ENCODE peak calls at places on chromosomes 2 and 18, in six cellular contexts. H is T1000; E is right cardiac atrium; P is activated CD8-positive, alpha-beta memory T cell treated with anti-CD3 and anti-CD28 coated beads, Interleukin-2, amount 50 U/mL, for 4 hours; V is kidney tubule cell; D is progenitor cell of endocrine pancreas. I is an unnamed sample.

GRCh38 chr2:25251032-25251460 is 82.7 kb upstream of the POMC start:
- DNase-seq in V (no peak), H (no peak), E (peak), D (no peak), P (peak), I (no peak)

GRCh38 chr2:239533917-239534316 is 133.1 kb upstream of the HDAC4 start:
- DNase-seq in E (peak), V (no peak), D (no peak), P (no peak), H (no peak), I (peak)

GRCh38 chr2:23385748-23386421 is 906 bp downstream of the KLHL29 start:
- DNase-seq in E (peak), H (peak), D (peak), P (no peak), V (peak), I (no peak)

GRCh38 chr18:63890950-63891304 is 3.4 kb downstream of the SERPINB2 start:
- DNase-seq in P (no peak), V (no peak), E (no peak), H (no peak), D (no peak), I (no peak)

GRCh38 chr2:51734115-51734514 is 702.2 kb upstream of the NRXN1 start:
- DNase-seq in P (no peak), H (no peak), V (no peak), E (no peak), D (no peak), I (no peak)

GRCh38 chr18:69900941-69901340 is 46.7 kb downstream of the CD226 start:
- DNase-seq in V (no peak), D (no peak), E (no peak), H (no peak), P (no peak), I (no peak)

GRCh38 chr2:199216253-199216652 is 241.5 kb downstream of the SATB2 start:
- DNase-seq in V (no peak), H (no peak), E (no peak), D (no peak), P (no peak), I (no peak)

GRCh38 chr2:14826518-14826917 is 194.0 kb downstream of the LRATD1 start:
- DNase-seq in H (no peak), P (no peak), D (no peak), V (peak), E (no peak), I (no peak)

GRCh38 chr2:113754160-113754559 is 2.3 kb downstream of the SLC35F5 start:
- DNase-seq in V (no peak), D (no peak), H (no peak), E (no peak), P (no peak), I (no peak)

GRCh38 chr2:236083934-236084333 is 84.3 kb downstream of the GBX2 start:
- DNase-seq in D (no peak), V (no peak), P (no peak), E (no peak), H (no peak), I (no peak)

GRCh38 chr2:52572469-52572894 is 1195.1 kb upstream of the CHAC2 start:
- DNase-seq in P (no peak), D (no peak), H (no peak), E (peak), V (no peak), I (no peak)

GRCh38 chr2:100537918-100538317 is 24.9 kb upstream of the PDCL3 start:
- DNase-seq in E (no peak), V (no peak), D (no peak), P (no peak), H (no peak), I (no peak)

GRCh38 chr18:48826271-48826670 is 124.5 kb downstream of the SMAD7 start:
- DNase-seq in V (no peak), P (peak), E (no peak), H (no peak), D (no peak), I (no peak)

GRCh38 chr2:18559531-18559930 is 922 bp downstream of the RDH14 start:
- DNase-seq in D (no peak), E (peak), P (no peak), V (no peak), H (no peak), I (no peak)

GRCh38 chr2:147026664-147027278 is 818.1 kb upstream of the ACVR2A start:
- DNase-seq in D (no peak), P (no peak), V (peak), E (no peak), H (peak), I (no peak)

GRCh38 chr18:1412660-1413659 is 508.3 kb downstream of the ADCYAP1 start:
- DNase-seq in P (no peak), V (no peak), H (no peak), E (no peak), D (no peak), I (no peak)

GRCh38 chr2:165927353-165927752 is 26.2 kb downstream of the TTC21B start:
- DNase-seq in D (no peak), E (no peak), P (no peak), H (no peak), V (peak), I (no peak)

I was measured in CD14-positive monocyte.